ENCODE peak calls at places on chromosomes 7 and 10, in seven cellular contexts. B is CD8-positive, alpha-beta T cell; Z is AG04450; E is aorta; K is SJCRH30; L is cardiac muscle cell; J is effector memory CD4-positive, alpha-beta T cell. M is an unnamed sample.

GRCh38 chr10:80409121-80409520 is 770 bp downstream of the PRXL2A start:
- DNase-seq in K (no peak), E (no peak), B (no peak), J (no peak), L (no peak), Z (no peak), M (no peak)

GRCh38 chr10:123501148-123501547 is 165.0 kb upstream of the GPR26 start:
- DNase-seq in J (no peak), Z (no peak), L (no peak), E (no peak), K (no peak), B (no peak), M (no peak)

GRCh38 chr10:47337243-47337642 is 10.9 kb upstream of the RBP3 start:
- DNase-seq in L (no peak), K (no peak), Z (no peak), B (no peak), J (no peak), E (no peak), M (no peak)

GRCh38 chr10:111116762-111117445 is 40.1 kb downstream of the ADRA2A start:
- DNase-seq in K (no peak), B (no peak), E (no peak), J (no peak), L (no peak), Z (no peak), M (no peak)

GRCh38 chr7:102471791-102472125 is 7.0 kb downstream of the POLR2J start:
- DNase-seq in L (no peak), B (peak; percentile 4), E (peak; percentile 24), K (no peak), Z (no peak), J (no peak), M (peak; percentile 16)

GRCh38 chr7:2687881-2688318 is at the start of gene AMZ1:
- DNase-seq in L (no peak), J (no peak), E (no peak), K (no peak), Z (no peak), B (no peak), M (no peak)

GRCh38 chr10:13815766-13816165 is 229.0 kb downstream of the PRPF18 start:
- DNase-seq in E (no peak), J (no peak), Z (no peak), L (no peak), K (no peak), B (no peak), M (no peak)

GRCh38 chr7:139571651-139572050 is 48.2 kb downstream of the CLEC2L start:
- DNase-seq in J (no peak), Z (no peak), B (no peak), L (no peak), K (no peak), E (no peak), M (no peak)

GRCh38 chr10:97050959-97051496 is 134.7 kb downstream of the SLIT1 start:
- DNase-seq in J (no peak), Z (no peak), L (no peak), E (no peak), B (no peak), K (no peak), M (no peak)

GRCh38 chr7:135812151-135812550 is 63.5 kb upstream of the FAM180A start:
- DNase-seq in J (no peak), B (no peak), E (no peak), L (no peak), Z (no peak), K (no peak), M (no peak)

GRCh38 chr7:9181356-9181755 is 747.9 kb downstream of the NXPH1 start:
- DNase-seq in J (no peak), L (no peak), E (no peak), Z (no peak), K (no peak), B (no peak), M (no peak)

GRCh38 chr7:95298091-95298490 is 26.2 kb downstream of the PON1 start:
- DNase-seq in E (no peak), J (no peak), Z (no peak), K (no peak), B (no peak), L (no peak), M (no peak)

DNA sequence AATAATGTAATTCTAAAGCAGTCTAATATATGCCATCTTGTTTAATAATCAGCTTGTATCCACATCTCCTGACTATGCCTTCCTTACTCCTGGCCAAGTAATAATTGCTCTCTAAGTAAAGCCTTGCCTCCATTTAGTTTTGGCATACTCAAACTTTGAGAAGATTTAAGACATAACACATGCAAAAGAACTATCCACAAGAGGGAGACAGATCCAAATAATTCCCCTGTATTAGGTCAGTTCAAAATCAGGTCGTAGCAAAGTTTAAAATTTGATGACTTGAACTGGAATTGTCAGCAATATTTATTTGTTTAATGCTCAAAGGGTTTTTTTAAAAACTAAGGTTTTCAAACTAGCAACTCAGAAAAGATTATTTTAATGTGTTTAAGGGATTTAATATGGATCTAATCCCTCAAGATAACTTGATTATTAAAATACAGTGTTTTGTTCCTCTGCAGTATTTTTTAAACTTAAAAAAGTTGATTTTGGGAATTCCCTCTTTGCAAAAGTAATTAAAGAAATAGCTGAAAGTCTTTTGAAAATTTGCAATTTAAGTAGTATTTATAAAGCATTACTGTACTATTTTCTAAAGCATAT is 95.3 kb downstream of the HDAC9 start:
- DNase-seq in E (no peak), Z (no peak), K (peak; percentile 66), L (peak; percentile 83), B (no peak), J (no peak), M (no peak)
- H3K27me3 ChIP-seq in E (no peaks in the 10 kb centered on the region), Z (no peaks in the 10 kb centered on the region), K (no peaks in the 10 kb centered on the region), L (no peaks in the 10 kb centered on the region), B (no peaks in the 10 kb centered on the region), J (no peaks in the 10 kb centered on the region), M (no peaks in the 10 kb centered on the region)

DNA sequence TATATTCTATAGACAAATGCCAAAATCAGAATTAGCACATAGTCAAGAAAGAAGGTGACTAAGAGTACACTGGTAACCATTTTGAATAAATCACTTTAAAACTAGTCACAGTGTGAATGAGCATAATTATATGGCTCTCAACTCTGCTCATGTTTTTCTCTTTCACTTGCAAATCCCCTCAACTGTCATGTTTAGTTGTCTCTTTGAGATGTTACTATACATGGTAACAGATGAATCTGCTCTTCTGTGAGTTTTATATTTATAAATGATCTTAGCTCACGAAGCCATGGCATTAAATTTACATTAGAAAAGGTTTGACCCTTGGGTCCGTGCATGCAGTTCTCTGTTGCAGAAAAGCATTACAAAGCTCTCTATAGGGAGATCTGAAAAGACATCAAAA is 33.0 kb upstream of the LRRTM3 start:
- DNase-seq in B (no peak), L (no peak), K (no peak), Z (no peak), J (no peak), E (no peak), M (no peak)
- H3K4me3 ChIP-seq in B (no peak overlapping the region), L (no peak overlapping the region), K (no peak overlapping the region), Z (no peak overlapping the region), J (no peak overlapping the region), E (no peak overlapping the region), M (no peak overlapping the region)

DNA sequence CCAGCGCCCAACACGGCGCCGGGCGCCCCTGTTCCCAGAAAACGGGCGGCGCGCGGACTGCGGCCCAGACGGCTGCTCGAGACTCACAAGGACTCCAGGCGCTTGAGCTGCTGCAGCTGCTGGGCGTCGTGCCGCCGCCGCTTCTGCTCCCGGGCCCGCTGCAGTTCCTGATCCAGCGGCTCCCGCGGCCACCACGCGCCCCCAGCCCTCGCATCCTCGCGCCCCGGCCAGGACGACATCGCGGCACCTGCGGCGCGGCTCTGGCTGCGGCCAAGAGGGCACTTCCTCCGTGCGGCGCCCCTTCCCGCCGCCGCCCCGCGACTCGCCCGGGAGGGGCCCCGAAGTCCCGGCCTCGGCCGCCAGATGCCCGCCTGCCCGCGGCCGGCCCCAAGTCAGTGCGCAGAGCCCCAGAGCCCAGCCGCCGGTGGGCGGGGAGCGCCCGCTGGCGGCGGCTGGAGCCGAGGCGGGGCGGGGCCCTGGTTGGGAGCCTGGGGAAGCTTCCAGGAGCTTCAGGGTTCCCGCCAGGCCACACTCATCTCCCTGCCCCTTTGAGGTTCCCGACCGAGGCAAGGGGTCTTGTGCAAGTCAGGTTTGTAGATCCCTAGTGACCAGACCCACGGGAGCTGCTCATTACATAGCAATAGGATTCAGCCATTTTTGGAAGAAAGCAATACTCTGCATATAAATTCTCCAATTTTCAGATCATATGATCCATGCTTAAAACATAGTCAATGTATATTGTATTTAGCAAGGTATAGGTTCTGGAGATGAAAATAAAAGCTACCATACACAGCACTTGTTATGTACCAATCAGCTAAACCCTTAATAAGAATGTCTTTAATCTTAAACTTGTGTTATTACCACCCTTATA is 14.2 kb upstream of the FKBP9 start:
- DNase-seq in B (peak; percentile 48), K (peak; percentile 89), Z (no peak), L (peak; percentile 80), J (peak; percentile 34), E (peak; percentile 86), M (peak; percentile 88)
- H3K27me3 ChIP-seq in B (no peaks in the 10 kb centered on the region), K (no peaks in the 10 kb centered on the region), Z (no peaks in the 10 kb centered on the region), L (peaks cover 2% of the 10 kb centered on the region), J (no peaks in the 10 kb centered on the region), E (no peaks in the 10 kb centered on the region), M (no peaks in the 10 kb centered on the region)

GRCh38 chr10:28678687-28679457 is 1.6 kb downstream of the BAMBI start:
- DNase-seq in K (peak; percentile 53), J (no peak), L (peak; percentile 51), E (no peak), B (no peak), Z (no peak), M (peak; percentile 22)
- H3K4me3 ChIP-seq in K (peak overlapping the region; percentile 70), J (peak overlapping the region; percentile 8), L (peak overlapping the region; percentile 99), E (peak overlapping the region; percentile 96), B (no peak overlapping the region), Z (peak overlapping the region; percentile 79), M (peak overlapping the region; percentile 96)

DNA sequence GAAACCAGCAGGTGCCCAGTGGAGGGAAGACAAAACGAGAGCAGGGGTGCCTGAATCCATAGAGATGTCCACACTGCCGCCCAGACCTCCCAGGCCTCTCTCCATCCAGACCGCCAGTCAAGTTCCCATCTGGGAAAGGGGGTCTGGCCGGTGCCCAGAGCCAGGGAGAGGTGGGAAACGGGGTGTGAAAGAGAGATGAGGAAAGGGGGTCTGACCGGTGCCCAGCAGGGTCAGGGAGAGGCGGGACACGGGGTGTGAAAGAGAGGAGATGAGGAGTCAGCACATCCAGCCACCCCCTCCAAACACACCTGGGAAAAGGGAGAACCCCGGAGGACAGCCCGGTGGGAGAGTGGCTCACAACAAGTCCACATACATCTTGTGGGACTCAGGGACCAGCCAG is 185.8 kb downstream of the PTPRN2 start:
- DNase-seq in J (no peak), Z (no peak), L (no peak), K (no peak), B (no peak), E (no peak), M (no peak)
- H3K27me3 ChIP-seq in J (no peaks in the 10 kb centered on the region), Z (no peaks in the 10 kb centered on the region), L (no peaks in the 10 kb centered on the region), K (peaks cover 5% of the 10 kb centered on the region), B (no peaks in the 10 kb centered on the region), E (no peaks in the 10 kb centered on the region), M (no peaks in the 10 kb centered on the region)

DNA sequence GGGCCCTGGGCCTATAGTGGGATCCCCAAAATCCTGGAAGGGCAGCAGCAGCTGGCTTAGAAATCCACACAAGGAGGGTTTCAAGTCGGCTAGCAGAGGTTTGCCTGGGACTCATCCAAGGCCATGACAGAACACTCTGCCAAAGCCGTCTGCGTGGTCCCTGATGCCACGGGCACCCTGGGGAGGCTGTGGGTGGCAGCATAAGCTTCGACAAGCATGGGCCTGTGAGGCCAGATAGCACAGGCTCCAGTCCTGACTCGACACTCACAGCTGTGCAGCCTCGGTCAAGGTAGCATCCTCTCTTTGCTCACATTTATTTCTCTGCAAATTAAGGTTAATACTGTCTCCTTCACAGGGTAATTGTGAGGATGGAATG is 138.3 kb downstream of the JCAD start:
- DNase-seq in J (no peak), B (no peak), L (no peak), K (no peak), E (no peak), Z (no peak), M (no peak)
- H3K4me3 ChIP-seq in J (no peak overlapping the region), B (no peak overlapping the region), L (no peak overlapping the region), K (no peak overlapping the region), E (no peak overlapping the region), Z (no peak overlapping the region), M (no peak overlapping the region)